ENCODE peak calls at places on chromosomes 2 and 18, in eight cellular contexts. W, Y, D, L, G, U, H and J are unnamed samples.

GRCh38 chr18:50819027-50819726 is 639 bp downstream of the MRO start:
- DNase-seq in W (no peak), Y (peak; percentile 10), D (peak; percentile 22), L (no peak), G (peak; percentile 39), U (peak; percentile 76), H (no peak), J (peak; percentile 13)

GRCh38 chr2:67997528-67998267 is 65.1 kb downstream of the C1D start:
- DNase-seq in W (peak; percentile 48), Y (no peak), D (no peak), L (peak; percentile 10), G (no peak), U (no peak), H (no peak), J (peak; percentile 57)

GRCh38 chr18:52280702-52281101 is 59.3 kb upstream of the DCC start:
- DNase-seq in W (no peak), Y (no peak), D (no peak), L (no peak), G (no peak), U (no peak), H (no peak), J (no peak)

GRCh38 chr2:41916177-41916576 is 131.6 kb upstream of the PKDCC start:
- DNase-seq in W (no peak), Y (no peak), D (no peak), L (no peak), G (no peak), U (no peak), H (no peak), J (no peak)

GRCh38 chr2:119012345-119013301 is 70.6 kb downstream of the MARCO start:
- DNase-seq in W (no peak), Y (no peak), D (no peak), L (no peak), G (no peak), U (no peak), H (no peak), J (no peak)

GRCh38 chr2:1599301-1600085 is 144.8 kb downstream of the PXDN start:
- DNase-seq in W (no peak), Y (no peak), D (no peak), L (no peak), G (peak; percentile 21), U (no peak), H (no peak), J (no peak)

GRCh38 chr2:25817006-25817405 is 61.3 kb downstream of the ASXL2 start:
- DNase-seq in W (no peak), Y (no peak), D (no peak), L (no peak), G (no peak), U (no peak), H (no peak), J (no peak)

GRCh38 chr2:57516740-57517340 is 529.8 kb upstream of the VRK2 start:
- DNase-seq in W (peak; percentile 19), Y (peak; percentile 60), D (peak; percentile 57), L (peak; percentile 2), G (no peak), U (no peak), H (no peak), J (peak; percentile 58)

GRCh38 chr2:68263632-68264031 is 11.3 kb upstream of the PPP3R1 start:
- DNase-seq in W (no peak), Y (no peak), D (no peak), L (no peak), G (no peak), U (no peak), H (no peak), J (no peak)

GRCh38 chr2:28557389-28558119 is 61.7 kb downstream of the PLB1 start:
- DNase-seq in W (no peak), Y (no peak), D (no peak), L (no peak), G (no peak), U (no peak), H (no peak), J (no peak)

GRCh38 chr18:61581578-61582204 is 248.5 kb downstream of the CDH20 start:
- DNase-seq in W (peak; percentile 28), Y (peak; percentile 33), D (peak; percentile 54), L (no peak), G (peak; percentile 79), U (peak; percentile 93), H (peak; percentile 74), J (peak; percentile 88)

GRCh38 chr2:164000171-164000570 is 264.4 kb upstream of the FIGN start:
- DNase-seq in W (peak; percentile 14), Y (no peak), D (no peak), L (no peak), G (no peak), U (no peak), H (no peak), J (no peak)

GRCh38 chr2:216918088-216918680 is 58.3 kb upstream of the TNP1 start:
- DNase-seq in W (peak; percentile 52), Y (peak; percentile 13), D (no peak), L (peak; percentile 52), G (peak; percentile 48), U (no peak), H (no peak), J (peak; percentile 87)

GRCh38 chr2:147683380-147683779 is 161.4 kb upstream of the ACVR2A start:
- DNase-seq in W (no peak), Y (no peak), D (no peak), L (no peak), G (no peak), U (no peak), H (no peak), J (no peak)

GRCh38 chr2:10331702-10332401 is 29.1 kb downstream of the HPCAL1 start:
- DNase-seq in W (no peak), Y (no peak), D (peak; percentile 23), L (no peak), G (no peak), U (no peak), H (peak; percentile 83), J (no peak)

GRCh38 chr2:143399679-143400078 is 270.5 kb downstream of the ARHGAP15 start:
- DNase-seq in W (no peak), Y (no peak), D (no peak), L (no peak), G (no peak), U (no peak), H (no peak), J (no peak)

GRCh38 chr2:47214385-47214784 is 59.3 kb upstream of the STPG4 start:
- DNase-seq in W (no peak), Y (no peak), D (no peak), L (no peak), G (no peak), U (no peak), H (no peak), J (no peak)

GRCh38 chr18:11980148-11980554 is 1.2 kb upstream of the IMPA2 start:
- DNase-seq in W (no peak), Y (no peak), D (no peak), L (no peak), G (no peak), U (no peak), H (no peak), J (no peak)

GRCh38 chr2:151826737-151827157 is 1.5 kb downstream of the ARL5A start:
- DNase-seq in W (no peak), Y (no peak), D (no peak), L (no peak), G (no peak), U (no peak), H (no peak), J (no peak)

GRCh38 chr2:53091183-53091582 is 676.4 kb upstream of the CHAC2 start:
- DNase-seq in W (no peak), Y (no peak), D (no peak), L (no peak), G (no peak), U (no peak), H (no peak), J (no peak)

GRCh38 chr2:69837533-69837932 is 8.1 kb downstream of the GMCL1 start:
- DNase-seq in W (no peak), Y (no peak), D (no peak), L (no peak), G (no peak), U (no peak), H (no peak), J (no peak)

GRCh38 chr18:36711813-36712444 is 116.9 kb downstream of the TPGS2 start:
- DNase-seq in W (peak; percentile 62), Y (peak; percentile 86), D (no peak), L (no peak), G (peak; percentile 73), U (no peak), H (no peak), J (peak; percentile 73)

GRCh38 chr2:235447210-235447609 is 46.6 kb upstream of the AGAP1 start:
- DNase-seq in W (no peak), Y (no peak), D (no peak), L (no peak), G (no peak), U (no peak), H (no peak), J (no peak)

GRCh38 chr18:40608220-40608619 is 1346.8 kb upstream of the PIK3C3 start:
- DNase-seq in W (no peak), Y (no peak), D (no peak), L (no peak), G (no peak), U (no peak), H (no peak), J (no peak)

GRCh38 chr18:30925795-30926194 is 116.7 kb downstream of the DSC3 start:
- DNase-seq in W (no peak), Y (peak; percentile 48), D (no peak), L (no peak), G (no peak), U (no peak), H (no peak), J (no peak)

GRCh38 chr2:54528311-54528945 is 72.3 kb downstream of the SPTBN1 start:
- DNase-seq in W (no peak), Y (no peak), D (no peak), L (no peak), G (no peak), U (no peak), H (no peak), J (peak; percentile 37)